ENCODE peak calls at places on chromosomes 4 and X, in ten cellular contexts. T, O, L, W, B, Z, E, F, Q and D are unnamed samples.

GRCh38 chr4:176123710-176124407 is 58.2 kb downstream of the WDR17 start:
- DNase-seq in T (peak; percentile 25), O (peak; percentile 15), L (peak; percentile 25), W (no peak), B (peak; percentile 35), Z (no peak), E (no peak), F (peak; percentile 2), Q (no peak), D (peak; percentile 73)

GRCh38 chr4:164753873-164754488 is at the start of gene SMIM31:
- DNase-seq in T (no peak), O (no peak), L (peak; percentile 19), W (no peak), B (no peak), Z (no peak), E (no peak), F (no peak), Q (no peak), D (no peak)

GRCh38 chrX:140040397-140040796 is 75.1 kb upstream of the CXorf66 start:
- DNase-seq in T (no peak), O (no peak), L (peak; percentile 91), W (no peak), B (no peak), Z (no peak), E (no peak), F (peak; percentile 47), Q (no peak), D (no peak)

GRCh38 chrX:3219667-3220066 is 126.8 kb downstream of the MXRA5 start:
- DNase-seq in T (no peak), O (no peak), L (no peak), W (no peak), B (no peak), Z (no peak), E (no peak), F (no peak), Q (no peak), D (no peak)

GRCh38 chrX:110407910-110408545 is 49.4 kb downstream of the RTL9 start:
- DNase-seq in T (peak; percentile 37), O (peak; percentile 70), L (peak; percentile 36), W (peak; percentile 7), B (peak; percentile 78), Z (no peak), E (peak; percentile 58), F (no peak), Q (no peak), D (peak; percentile 82)

GRCh38 chr4:38034986-38035882 is 75.0 kb downstream of the PTTG2 start:
- DNase-seq in T (peak; percentile 69), O (peak; percentile 42), L (peak; percentile 53), W (no peak), B (peak; percentile 75), Z (peak; percentile 5), E (peak; percentile 44), F (peak; percentile 14), Q (no peak), D (no peak)

GRCh38 chrX:119343856-119344255 is 55.3 kb upstream of the SLC25A43 start:
- DNase-seq in T (no peak), O (no peak), L (no peak), W (no peak), B (no peak), Z (no peak), E (no peak), F (no peak), Q (no peak), D (no peak)

GRCh38 chr4:112633477-112634235 is 3.1 kb downstream of the ZGRF1 start:
- DNase-seq in T (peak; percentile 36), O (no peak), L (peak; percentile 28), W (no peak), B (peak; percentile 55), Z (no peak), E (peak; percentile 14), F (peak; percentile 5), Q (no peak), D (no peak)

GRCh38 chr4:187309456-187309855 is 585.8 kb upstream of the FAT1 start:
- DNase-seq in T (no peak), O (no peak), L (no peak), W (no peak), B (no peak), Z (no peak), E (no peak), F (peak; percentile 56), Q (no peak), D (no peak)

GRCh38 chr4:83107636-83108035 is 6.9 kb downstream of the PLAC8 start:
- DNase-seq in T (no peak), O (no peak), L (no peak), W (no peak), B (no peak), Z (no peak), E (no peak), F (no peak), Q (no peak), D (no peak)

GRCh38 chr4:126583509-126583908 is 1049.2 kb upstream of the INTU start:
- DNase-seq in T (peak; percentile 18), O (peak; percentile 47), L (peak; percentile 62), W (no peak), B (peak; percentile 30), Z (no peak), E (no peak), F (no peak), Q (no peak), D (peak; percentile 82)

GRCh38 chr4:69831646-69832325 is 28.2 kb downstream of the SULT1E1 start:
- DNase-seq in T (no peak), O (no peak), L (no peak), W (no peak), B (no peak), Z (no peak), E (no peak), F (no peak), Q (no peak), D (no peak)

GRCh38 chr4:124409044-124409443 is 303.5 kb downstream of the ANKRD50 start:
- DNase-seq in T (no peak), O (no peak), L (no peak), W (no peak), B (peak; percentile 23), Z (no peak), E (no peak), F (peak; percentile 63), Q (no peak), D (no peak)

GRCh38 chr4:180057198-180057821 is 2185.9 kb upstream of the TENM3 start:
- DNase-seq in T (peak; percentile 19), O (peak; percentile 27), L (no peak), W (no peak), B (no peak), Z (no peak), E (no peak), F (no peak), Q (no peak), D (peak; percentile 59)

GRCh38 chr4:4854649-4855292 is 4.7 kb upstream of the MSX1 start:
- DNase-seq in T (peak; percentile 70), O (no peak), L (no peak), W (no peak), B (no peak), Z (no peak), E (no peak), F (no peak), Q (no peak), D (peak; percentile 64)

GRCh38 chr4:67152976-67153375 is 392.3 kb downstream of the CENPC start:
- DNase-seq in T (no peak), O (no peak), L (no peak), W (no peak), B (no peak), Z (peak; percentile 65), E (no peak), F (no peak), Q (no peak), D (no peak)

GRCh38 chrX:2408856-2409255 is 91.9 kb downstream of the DHRSX start:
- DNase-seq in T (no peak), O (no peak), L (no peak), W (no peak), B (no peak), Z (no peak), E (no peak), F (no peak), Q (no peak), D (no peak)

GRCh38 chrX:35590210-35590609 is 207.9 kb upstream of the MAGEB16 start:
- DNase-seq in T (no peak), O (no peak), L (no peak), W (no peak), B (no peak), Z (no peak), E (no peak), F (no peak), Q (no peak), D (no peak)

GRCh38 chr4:124282301-124282898 is 430.1 kb downstream of the ANKRD50 start:
- DNase-seq in T (no peak), O (no peak), L (no peak), W (no peak), B (no peak), Z (no peak), E (no peak), F (no peak), Q (no peak), D (no peak)

GRCh38 chr4:35493977-35494376 is 750.3 kb downstream of the ARAP2 start:
- DNase-seq in T (no peak), O (no peak), L (no peak), W (no peak), B (no peak), Z (no peak), E (no peak), F (no peak), Q (no peak), D (no peak)

GRCh38 chr4:141599853-141600252 is 36.5 kb upstream of the IL15 start:
- DNase-seq in T (no peak), O (no peak), L (no peak), W (no peak), B (peak; percentile 39), Z (no peak), E (no peak), F (no peak), Q (no peak), D (no peak)

GRCh38 chr4:48467891-48468290 is 15.3 kb upstream of the SLC10A4 start:
- DNase-seq in T (no peak), O (no peak), L (no peak), W (no peak), B (no peak), Z (no peak), E (no peak), F (no peak), Q (no peak), D (no peak)